ENCODE peak calls at places on chromosome 20, in ten cellular contexts. J is GM12878, H is stomach, M is suprapubic skin, A is ovary, K is K562, S is A549, X is SK-N-SH, U is transverse colon, V is tibial nerve. W is an unnamed sample.

GRCh38 chr20:4546786-4547185 is 174.9 kb upstream of the PRND start:
- DNase-seq in V (no peak), J (no peak), A (no peak), X (no peak), K (no peak), H (no peak), S (peak; percentile 86), U (no peak), M (no peak), W (no peak)

GRCh38 chr20:19789446-19789845 is 31.4 kb downstream of the RIN2 start:
- DNase-seq in A (no peak), X (no peak), J (no peak), V (no peak), H (no peak), M (no peak), U (no peak), K (no peak), S (no peak), W (no peak)

GRCh38 chr20:1005452-1006027 is 3.4 kb upstream of the RSPO4 start:
- DNase-seq in U (peak; percentile 43), H (no peak), V (no peak), J (peak; percentile 2), A (no peak), M (no peak), S (peak; percentile 59), X (peak; percentile 66), K (peak; percentile 71), W (no peak)

GRCh38 chr20:4898282-4898681 is 103.0 kb downstream of the SLC23A2 start:
- DNase-seq in M (no peak), H (peak; percentile 65), V (no peak), U (peak; percentile 26), K (no peak), A (peak; percentile 54), S (no peak), X (no peak), J (no peak), W (no peak)

GRCh38 chr20:36465109-36466080 is 75.9 kb upstream of the MYL9 start:
- DNase-seq in U (peak; percentile 62), S (peak; percentile 91), H (peak; percentile 35), X (no peak), A (no peak), M (no peak), V (peak; percentile 49), J (no peak), K (peak; percentile 86), W (no peak)

GRCh38 chr20:17568972-17569471 is 853 bp upstream of the DSTN start:
- DNase-seq in U (peak; percentile 90), X (peak; percentile 81), S (peak; percentile 95), V (peak; percentile 77), J (no peak), H (peak; percentile 87), A (peak; percentile 90), K (peak; percentile 57), M (peak; percentile 95), W (peak; percentile 96)

GRCh38 chr20:32495949-32496348 is 89.2 kb downstream of the NOL4L start:
- DNase-seq in X (no peak), S (no peak), J (no peak), A (no peak), U (no peak), H (no peak), V (no peak), M (no peak), K (no peak), W (no peak)

GRCh38 chr20:46523696-46524328 is 10.5 kb upstream of the ZNF334 start:
- DNase-seq in M (no peak), H (no peak), J (no peak), U (no peak), K (no peak), A (no peak), V (no peak), S (no peak), X (no peak), W (no peak)

GRCh38 chr20:4299773-4300172 is 284.4 kb upstream of the RNF24 start:
- DNase-seq in X (no peak), H (no peak), V (no peak), K (no peak), A (no peak), M (no peak), S (no peak), U (no peak), J (no peak), W (no peak)

GRCh38 chr20:36483919-36484808 is 57.2 kb upstream of the MYL9 start:
- DNase-seq in M (no peak), S (no peak), K (no peak), H (peak; percentile 43), V (no peak), U (no peak), J (no peak), X (peak; percentile 63), A (no peak), W (no peak)

GRCh38 chr20:33843854-33844253 is 32.7 kb downstream of the CHMP4B start:
- DNase-seq in U (peak; percentile 42), S (no peak), A (no peak), X (peak; percentile 66), V (no peak), M (no peak), J (no peak), K (peak; percentile 37), H (no peak), W (no peak)

GRCh38 chr20:62226707-62227590 is 6.9 kb upstream of the HRH3 start:
- DNase-seq in J (no peak), S (no peak), M (no peak), A (no peak), U (no peak), V (no peak), X (no peak), K (no peak), H (no peak), W (no peak)

GRCh38 chr20:62229667-62230066 is 8.7 kb upstream of the OSBPL2 start:
- DNase-seq in U (no peak), S (no peak), K (no peak), A (no peak), J (no peak), H (no peak), V (no peak), X (no peak), M (no peak), W (no peak)

GRCh38 chr20:62228982-62229545 is 9.0 kb upstream of the HRH3 start:
- DNase-seq in K (no peak), X (no peak), S (no peak), U (no peak), V (no peak), M (no peak), H (no peak), A (no peak), J (no peak), W (no peak)

GRCh38 chr20:62227591-62227976 is 7.5 kb upstream of the HRH3 start:
- DNase-seq in A (no peak), X (no peak), H (no peak), U (no peak), J (no peak), K (no peak), S (no peak), V (no peak), M (no peak), W (no peak)

GRCh38 chr20:62227977-62228958 is 8.2 kb upstream of the HRH3 start:
- DNase-seq in V (no peak), U (peak; percentile 29), H (peak; percentile 79), M (no peak), S (no peak), X (peak; percentile 40), A (no peak), J (no peak), K (no peak), W (no peak)
- TF ChIP-seq EP300 in V (no peak), U (no peak), H (no peak), M (no peak), S (no peak), X (no peak), A (no peak), J (no peak), K (no peak), W (no peak)

GRCh38 chr20:59336551-59336950 is 36.1 kb downstream of the EDN3 start:
- DNase-seq in M (no peak), V (no peak), X (no peak), J (no peak), U (no peak), S (no peak), K (no peak), H (no peak), A (no peak), W (no peak)
- TF ChIP-seq EP300 in M (no peak), V (no peak), X (no peak), J (no peak), U (no peak), S (no peak), K (no peak), H (no peak), A (no peak), W (no peak)

DNA sequence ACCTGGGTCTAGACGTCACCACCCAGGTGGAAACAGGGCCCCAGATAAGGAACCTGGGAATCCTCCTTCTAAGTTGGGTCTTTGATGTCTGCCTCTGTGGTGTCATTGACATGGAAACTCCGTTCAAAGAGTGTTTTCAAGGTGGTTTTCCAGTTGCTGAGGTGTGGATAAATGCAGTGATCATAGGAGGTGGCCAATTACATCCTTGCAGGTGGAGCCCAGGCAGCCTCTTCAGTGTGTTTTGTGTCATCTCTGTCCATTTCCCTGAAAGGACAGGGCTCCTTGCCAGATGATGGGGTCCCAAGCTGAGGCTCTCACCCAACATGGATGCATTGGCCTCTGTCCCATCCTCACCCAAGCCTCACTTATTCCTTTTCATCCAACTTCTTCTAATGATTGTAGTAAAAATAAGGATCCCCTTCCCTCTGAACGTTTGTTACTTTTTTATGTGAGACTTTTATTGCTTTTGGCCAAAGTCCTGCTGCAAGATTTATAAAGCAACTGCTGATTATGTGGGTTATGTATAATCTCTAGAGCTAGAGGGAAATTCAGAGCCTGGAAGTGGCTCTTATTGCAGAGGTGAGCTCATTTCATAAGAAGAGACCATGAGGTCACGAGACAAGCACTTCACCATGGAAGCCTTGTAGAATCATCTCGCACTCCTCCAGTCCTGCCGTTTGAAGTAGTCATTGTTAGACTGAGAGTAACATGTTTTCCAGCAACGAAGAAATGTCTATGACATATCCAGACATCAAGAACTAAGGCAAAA is 31.9 kb upstream of the SYNDIG1 start:
- DNase-seq in U (no peak), H (no peak), V (no peak), K (no peak), A (no peak), S (no peak), X (no peak), M (no peak), J (no peak), W (no peak)
- TF ChIP-seq EP300 in U (no peak), H (no peak), V (no peak), K (no peak), A (no peak), S (no peak), X (no peak), M (no peak), J (no peak), W (no peak)

DNA sequence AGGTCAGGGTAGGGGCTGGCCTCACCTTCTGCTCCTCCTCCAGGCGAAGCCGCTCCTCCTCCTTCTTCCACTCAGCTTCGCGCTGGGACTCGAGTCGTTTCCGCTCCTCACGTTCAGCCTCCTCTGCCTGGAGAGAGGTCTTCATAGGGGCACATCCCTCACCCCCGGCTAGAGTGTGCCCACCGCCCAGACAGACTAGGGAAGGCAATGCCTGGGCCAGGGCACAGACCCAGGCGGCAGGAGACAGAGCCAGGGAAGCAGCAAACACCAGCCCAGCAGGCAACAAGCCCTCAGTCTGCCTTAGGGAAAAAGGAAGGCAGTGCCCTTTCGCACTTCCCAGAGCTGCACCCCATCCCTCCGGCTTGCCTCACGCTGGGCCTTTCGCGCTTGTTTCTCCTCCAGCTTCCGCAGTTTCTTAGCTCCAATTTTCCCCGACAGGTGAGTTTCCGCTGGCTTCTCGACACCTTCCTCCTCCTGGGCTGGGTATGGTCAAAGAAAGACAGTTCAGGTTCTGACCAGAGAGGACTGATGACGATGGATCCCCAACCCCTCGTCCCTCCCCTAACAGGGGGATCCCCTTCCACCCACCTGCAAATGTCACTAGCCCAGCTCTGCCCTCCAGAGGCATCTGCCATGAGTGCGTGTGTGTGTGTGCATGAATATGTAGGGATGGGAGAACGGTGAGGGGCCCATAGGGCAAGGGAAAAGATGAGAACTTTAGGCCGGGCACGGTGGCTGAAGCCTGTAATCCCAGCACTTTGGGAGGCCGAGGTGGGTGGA is 4.3 kb downstream of the DDRGK1 start:
- DNase-seq in S (no peak), V (no peak), U (no peak), J (no peak), H (no peak), X (no peak), M (no peak), K (no peak), A (no peak), W (no peak)
- TF ChIP-seq EP300 in S (no peak), V (no peak), U (no peak), J (no peak), H (no peak), X (no peak), M (no peak), K (no peak), A (no peak), W (no peak)

W was measured in esophagus muscularis mucosa.